ENCODE peak calls at places on chromosomes 2 and 18, in six cellular contexts. P is posterior vena cava; V is OCI-LY7; O is activated CD4-positive, alpha-beta T cell treated with anti-CD3 and anti-CD28 coated beads, Interleukin-2, amount 10 ng/mL, durations not matched to agents 7 days and 5 days; F is activated CD8-positive, alpha-beta memory T cell treated with anti-CD3 and anti-CD28 coated beads for 1 hour; R is C1 segment of cervical spinal cord. Y is an unnamed sample.

GRCh38 chr2:794554-795244 is 117.5 kb upstream of the TMEM18 start:
- DNase-seq in O (no peak), P (no peak), V (no peak), F (no peak), R (no peak), Y (no peak)

GRCh38 chr2:61282104-61282590 is 120.2 kb downstream of the C2orf74 start:
- DNase-seq in F (no peak), O (no peak), V (no peak), P (no peak), R (no peak), Y (no peak)

GRCh38 chr18:39521164-39521563 is 1955.6 kb upstream of the CELF4 start:
- DNase-seq in V (no peak), O (no peak), P (no peak), R (no peak), F (no peak), Y (no peak)

GRCh38 chr2:172207916-172208315 is 105.2 kb upstream of the DLX2 start:
- DNase-seq in F (no peak), O (no peak), P (no peak), R (no peak), V (no peak), Y (no peak)

GRCh38 chr2:48398285-48399135 is 131.4 kb upstream of the STON1 start:
- DNase-seq in V (no peak), R (no peak), P (no peak), F (no peak), O (no peak), Y (no peak)

GRCh38 chr2:204933735-204934361 is 388.6 kb downstream of the PARD3B start:
- DNase-seq in F (no peak), V (no peak), R (no peak), P (no peak), O (no peak), Y (no peak)

GRCh38 chr2:135694711-135695110 is 46.9 kb upstream of the UBXN4 start:
- DNase-seq in P (no peak), R (no peak), V (no peak), F (no peak), O (no peak), Y (no peak)

GRCh38 chr18:77140439-77141109 is 8.0 kb upstream of the MBP start:
- DNase-seq in P (no peak), R (no peak), O (peak), F (no peak), V (peak), Y (no peak)

GRCh38 chr2:163775304-163775703 is 39.5 kb upstream of the FIGN start:
- DNase-seq in P (no peak), F (no peak), R (no peak), O (no peak), V (no peak), Y (no peak)

GRCh38 chr2:67416136-67416535 is 19.0 kb downstream of the ETAA1 start:
- DNase-seq in R (no peak), F (no peak), P (no peak), V (no peak), O (no peak), Y (no peak)

GRCh38 chr2:88669371-88670214 is 21.9 kb upstream of the RPIA start:
- DNase-seq in P (no peak), R (no peak), O (peak), F (no peak), V (peak), Y (peak)

GRCh38 chr2:144456680-144457079 is 63.2 kb downstream of the ZEB2 start:
- DNase-seq in R (no peak), O (no peak), P (no peak), F (no peak), V (no peak), Y (no peak)

GRCh38 chr2:96527052-96527964 is 9.2 kb upstream of the ARID5A start:
- DNase-seq in V (no peak), O (peak), R (no peak), P (peak), F (peak), Y (no peak)

Y was measured in Jurkat, Clone E6-1.